ENCODE peak calls at places on chromosome 20, in nine cellular contexts. P is cardiac muscle cell; A is activated CD8-positive, alpha-beta memory T cell treated with anti-CD3 and anti-CD28 coated beads, Interleukin-2, amount 50 U/mL, for 4 hours; I is Caki2; Z is right cardiac atrium; T is endothelial cell; N is COR-L47; D is WTC11; G is naive thymus-derived CD8-positive, alpha-beta T cell. H is an unnamed sample.
A peak's percentile ranks its signal among the peaks of the same experiment; 100 is the strongest.

GRCh38 chr20:58228103-58228483 is 360 bp downstream of the ANKRD60 start:
- DNase-seq in P (no peak), A (no peak), I (no peak), Z (peak; percentile 63), T (no peak), N (no peak), D (peak; percentile 29), G (no peak), H (no peak)

GRCh38 chr20:878511-879307 is 37.4 kb downstream of the ANGPT4 start:
- DNase-seq in P (peak; percentile 88), A (no peak), I (no peak), Z (no peak), T (peak; percentile 62), N (no peak), D (peak; percentile 74), G (no peak), H (no peak)

GRCh38 chr20:41204304-41205265 is 67.2 kb downstream of the PLCG1 start:
- DNase-seq in P (no peak), A (no peak), I (no peak), Z (no peak), T (no peak), N (no peak), D (no peak), G (no peak), H (no peak)

GRCh38 chr20:23162887-23163286 is 76.8 kb upstream of the CD93 start:
- DNase-seq in P (no peak), A (no peak), I (no peak), Z (no peak), T (no peak), N (no peak), D (no peak), G (no peak), H (no peak)

GRCh38 chr20:38986663-38987062 is 24.5 kb downstream of the DHX35 start:
- DNase-seq in P (no peak), A (no peak), I (no peak), Z (no peak), T (no peak), N (no peak), D (no peak), G (no peak), H (no peak)

GRCh38 chr20:8152847-8153246 is 20.8 kb downstream of the PLCB1 start:
- DNase-seq in P (no peak), A (no peak), I (no peak), Z (no peak), T (no peak), N (no peak), D (no peak), G (no peak), H (no peak)

GRCh38 chr20:3224681-3225421 is 14.1 kb downstream of the SLC4A11 start:
- DNase-seq in P (no peak), A (no peak), I (peak; percentile 53), Z (no peak), T (no peak), N (no peak), D (no peak), G (no peak), H (no peak)

GRCh38 chr20:44540834-44541233 is 19.0 kb upstream of the SERINC3 start:
- DNase-seq in P (no peak), A (no peak), I (no peak), Z (no peak), T (no peak), N (no peak), D (no peak), G (no peak), H (no peak)

GRCh38 chr20:43590392-43591303 is at the start of gene IFT52:
- DNase-seq in P (peak; percentile 95), A (peak; percentile 90), I (peak; percentile 96), Z (peak; percentile 97), T (peak; percentile 77), N (peak; percentile 92), D (peak; percentile 92), G (peak; percentile 88), H (peak; percentile 88)

GRCh38 chr20:44849712-44850111 is 35.8 kb upstream of the YWHAB start:
- DNase-seq in P (no peak), A (no peak), I (no peak), Z (no peak), T (no peak), N (no peak), D (no peak), G (no peak), H (no peak)

GRCh38 chr20:48740714-48741113 is 87.1 kb downstream of the PREX1 start:
- DNase-seq in P (no peak), A (no peak), I (no peak), Z (no peak), T (no peak), N (no peak), D (no peak), G (no peak), H (no peak)

GRCh38 chr20:50034567-50035170 is 51.9 kb downstream of the SNAI1 start:
- DNase-seq in P (no peak), A (no peak), I (peak; percentile 93), Z (peak; percentile 67), T (no peak), N (no peak), D (no peak), G (no peak), H (no peak)

GRCh38 chr20:20677186-20677585 is 35.3 kb downstream of the RALGAPA2 start:
- DNase-seq in P (no peak), A (no peak), I (no peak), Z (no peak), T (no peak), N (no peak), D (no peak), G (no peak), H (no peak)

GRCh38 chr20:7155794-7156193 is 388.3 kb downstream of the BMP2 start:
- DNase-seq in P (no peak), A (no peak), I (peak; percentile 16), Z (no peak), T (no peak), N (no peak), D (no peak), G (no peak), H (no peak)

GRCh38 chr20:63313349-63314014 is 20.5 kb downstream of the COL20A1 start:
- DNase-seq in P (no peak), A (no peak), I (no peak), Z (peak; percentile 42), T (no peak), N (no peak), D (no peak), G (no peak), H (no peak)

GRCh38 chr20:53944796-53945195 is 125.6 kb downstream of the BCAS1 start:
- DNase-seq in P (no peak), A (no peak), I (no peak), Z (no peak), T (no peak), N (no peak), D (no peak), G (no peak), H (no peak)

GRCh38 chr20:6209093-6209492 is 86.3 kb upstream of the FERMT1 start:
- DNase-seq in P (no peak), A (no peak), I (no peak), Z (no peak), T (no peak), N (no peak), D (no peak), G (no peak), H (no peak)

GRCh38 chr20:63005862-63006564 is 751 bp downstream of the BHLHE23 start:
- DNase-seq in P (peak; percentile 23), A (no peak), I (no peak), Z (peak; percentile 32), T (no peak), N (peak; percentile 15), D (peak; percentile 55), G (no peak), H (no peak)

GRCh38 chr20:18428490-18429173 is 38.2 kb downstream of the DZANK1 start:
- DNase-seq in P (no peak), A (no peak), I (peak; percentile 74), Z (peak; percentile 70), T (no peak), N (no peak), D (no peak), G (no peak), H (no peak)

GRCh38 chr20:45927071-45927878 is 7.2 kb upstream of the PCIF1 start:
- DNase-seq in P (no peak), A (no peak), I (no peak), Z (no peak), T (no peak), N (no peak), D (no peak), G (no peak), H (no peak)

GRCh38 chr20:44485078-44485829 is 9.6 kb downstream of the TTPAL start:
- DNase-seq in P (no peak), A (no peak), I (no peak), Z (no peak), T (no peak), N (no peak), D (no peak), G (no peak), H (no peak)

GRCh38 chr20:38729767-38730166 is 5.5 kb downstream of the SLC32A1 start:
- DNase-seq in P (no peak), A (no peak), I (no peak), Z (no peak), T (no peak), N (no peak), D (no peak), G (no peak), H (peak; percentile 19)

GRCh38 chr20:18005170-18005989 is 36.6 kb downstream of the MGME1 start:
- DNase-seq in P (no peak), A (no peak), I (peak; percentile 62), Z (no peak), T (no peak), N (no peak), D (peak; percentile 28), G (no peak), H (no peak)

GRCh38 chr20:62307226-62308101 is 4.7 kb downstream of the ADRM1 start:
- DNase-seq in P (no peak), A (no peak), I (no peak), Z (peak; percentile 62), T (no peak), N (peak; percentile 5), D (no peak), G (no peak), H (no peak)

GRCh38 chr20:1979116-1979778 is 14.6 kb downstream of the PDYN start:
- DNase-seq in P (peak; percentile 56), A (no peak), I (no peak), Z (no peak), T (no peak), N (no peak), D (no peak), G (no peak), H (no peak)

GRCh38 chr20:62860391-62860923 is 1.2 kb downstream of the TCFL5 start:
- DNase-seq in P (no peak), A (no peak), I (no peak), Z (no peak), T (no peak), N (peak; percentile 54), D (no peak), G (no peak), H (no peak)

H was measured in CD4-positive, alpha-beta memory T cell.